ENCODE peak calls at places on chromosomes 6 and 20, in four cellular contexts. D is left lung, A is left ventricle myocardium inferior, N is adrenal gland. I is an unnamed sample.
A peak's percentile ranks its signal among the peaks of the same experiment; 100 is the strongest.

GRCh38 chr6:26613201-26613600 is 16.4 kb downstream of the ABT1 start:
- DNase-seq in D (no peak), A (no peak), N (no peak), I (no peak)

GRCh38 chr20:63402178-63402859 is 41.2 kb upstream of the CHRNA4 start:
- DNase-seq in D (no peak), A (no peak), N (no peak), I (no peak)

GRCh38 chr20:45419188-45420091 is 3.5 kb downstream of the PIGT start:
- DNase-seq in D (no peak), A (peak; percentile 61), N (peak; percentile 90), I (peak; percentile 96)

GRCh38 chr6:163209005-163209404 is 205.5 kb upstream of the QKI start:
- DNase-seq in D (no peak), A (no peak), N (no peak), I (no peak)

GRCh38 chr6:71608646-71609045 is 277.7 kb upstream of the RIMS1 start:
- DNase-seq in D (no peak), A (no peak), N (no peak), I (peak; percentile 40)

GRCh38 chr20:63224272-63225081 is 8.5 kb upstream of the YTHDF1 start:
- DNase-seq in D (no peak), A (peak; percentile 60), N (peak; percentile 70), I (no peak)

GRCh38 chr6:30591008-30591407 is 19.8 kb downstream of the ABCF1 start:
- DNase-seq in D (no peak), A (no peak), N (no peak), I (no peak)

GRCh38 chr20:61682114-61682997 is 383.3 kb downstream of the TAF4 start:
- DNase-seq in D (no peak), A (no peak), N (no peak), I (no peak)

GRCh38 chr6:130020106-130020851 is 1.9 kb downstream of the L3MBTL3 start:
- DNase-seq in D (peak; percentile 89), A (peak; percentile 33), N (peak; percentile 48), I (peak; percentile 18)

GRCh38 chr6:15475261-15475660 is 187.6 kb downstream of the DTNBP1 start:
- DNase-seq in D (no peak), A (no peak), N (no peak), I (no peak)

GRCh38 chr6:158002951-158003853 is 21.5 kb downstream of the SYNJ2 start:
- DNase-seq in D (no peak), A (peak; percentile 60), N (no peak), I (peak; percentile 79)

GRCh38 chr20:60078351-60079250 is 120.4 kb downstream of the CDH26 start:
- DNase-seq in D (no peak), A (no peak), N (no peak), I (no peak)

GRCh38 chr20:53346266-53346665 is 247.4 kb downstream of the ZNF217 start:
- DNase-seq in D (no peak), A (no peak), N (no peak), I (no peak)

GRCh38 chr20:44914924-44915323 is 5.1 kb downstream of the PABPC1L start:
- DNase-seq in D (no peak), A (no peak), N (no peak), I (no peak)

GRCh38 chr6:292506-293184 is 358 bp downstream of the DUSP22 start:
- DNase-seq in D (peak; percentile 95), A (peak; percentile 75), N (peak; percentile 76), I (peak; percentile 62)

GRCh38 chr6:8181162-8181909 is 79.0 kb upstream of the EEF1E1 start:
- DNase-seq in D (no peak), A (no peak), N (no peak), I (no peak)

GRCh38 chr20:35561268-35561667 is 19.4 kb downstream of the ERGIC3 start:
- DNase-seq in D (no peak), A (no peak), N (peak; percentile 40), I (peak; percentile 54)

GRCh38 chr6:16398587-16398986 is 160.2 kb downstream of the GMPR start:
- DNase-seq in D (no peak), A (no peak), N (no peak), I (no peak)

GRCh38 chr6:169934699-169935347 is 183.4 kb downstream of the ERMARD start:
- DNase-seq in D (no peak), A (no peak), N (no peak), I (no peak)
- H3K9me3 ChIP-seq in D (no peaks in the 10 kb centered on the region), A (no peaks in the 10 kb centered on the region), N (no peaks in the 10 kb centered on the region), I (no peaks in the 10 kb centered on the region)

GRCh38 chr6:28656715-28657114 is 131.0 kb downstream of the GPX5 start:
- DNase-seq in D (no peak), A (no peak), N (no peak), I (no peak)

GRCh38 chr6:28659250-28659566 is 133.5 kb downstream of the GPX5 start:
- DNase-seq in D (no peak), A (no peak), N (no peak), I (no peak)

GRCh38 chr6:28658475-28659249 is 133.0 kb downstream of the GPX5 start:
- DNase-seq in D (no peak), A (no peak), N (no peak), I (no peak)

GRCh38 chr6:28657756-28658465 is 132.2 kb downstream of the GPX5 start:
- DNase-seq in D (no peak), A (no peak), N (peak; percentile 50), I (peak; percentile 27)

GRCh38 chr6:28657367-28657755 is 131.7 kb downstream of the GPX5 start:
- DNase-seq in D (no peak), A (no peak), N (no peak), I (no peak)
- H3K4me3 ChIP-seq in D (peak overlapping the region; percentile 19), A (peak overlapping the region; percentile 58), N (no peak overlapping the region), I (peak overlapping the region; percentile 56)

DNA sequence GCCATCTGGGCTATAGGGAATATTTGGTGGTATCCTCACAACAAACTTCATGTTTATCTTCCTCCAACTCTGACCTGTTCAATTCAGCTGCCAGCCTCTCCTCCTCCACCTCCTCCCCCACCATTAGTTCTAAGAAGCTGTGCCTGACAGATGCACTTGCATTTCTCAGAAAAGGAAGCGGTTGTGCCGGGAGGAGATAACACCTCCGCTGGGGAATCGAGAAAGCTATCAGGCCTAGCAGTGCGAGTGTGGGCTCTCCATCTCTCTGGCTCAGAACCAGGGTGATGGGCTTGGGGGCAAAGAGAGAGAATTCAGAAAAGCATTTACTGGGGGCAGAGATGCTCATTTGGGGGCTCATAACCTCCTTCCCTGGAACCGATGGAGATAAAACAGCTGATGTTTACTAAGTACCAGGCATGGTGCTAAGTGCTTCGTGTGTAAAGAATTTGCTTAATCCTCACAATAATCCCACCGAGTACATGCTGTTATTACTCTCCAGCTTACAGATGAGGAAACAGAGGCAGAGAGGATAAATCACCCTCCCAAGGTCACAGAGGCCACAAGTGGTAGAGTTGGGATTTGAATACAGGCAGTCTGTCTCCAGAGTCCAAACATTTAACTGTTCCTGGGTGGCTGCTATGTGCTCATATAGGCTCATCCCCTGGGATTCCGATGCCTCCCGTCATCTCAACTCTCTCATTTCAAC is 38.3 kb downstream of the COX4I2 start:
- DNase-seq in D (no peak), A (no peak), N (peak; percentile 46), I (no peak)
- H3K36me3 ChIP-seq in D (no peaks in the 10 kb centered on the region), A (peaks cover 18% of the 10 kb centered on the region), N (no peaks in the 10 kb centered on the region), I (peaks cover 30% of the 10 kb centered on the region)

GRCh38 chr6:167404385-167405049 is 79.6 kb downstream of the TTLL2 start:
- DNase-seq in D (no peak), A (no peak), N (no peak), I (no peak)

GRCh38 chr6:167401525-167402194 is 76.8 kb downstream of the TTLL2 start:
- DNase-seq in D (peak; percentile 85), A (no peak), N (no peak), I (no peak)

GRCh38 chr6:167400482-167401138 is 75.7 kb downstream of the TTLL2 start:
- DNase-seq in D (peak; percentile 48), A (no peak), N (no peak), I (no peak)

GRCh38 chr6:167403427-167403826 is 78.5 kb downstream of the TTLL2 start:
- DNase-seq in D (no peak), A (no peak), N (no peak), I (no peak)

GRCh38 chr6:167402195-167402686 is 77.4 kb downstream of the TTLL2 start:
- DNase-seq in D (peak; percentile 37), A (no peak), N (no peak), I (no peak)
- H3K9me3 ChIP-seq in D (no peaks in the 10 kb centered on the region), A (no peaks in the 10 kb centered on the region), N (no peaks in the 10 kb centered on the region), I (no peaks in the 10 kb centered on the region)

GRCh38 chr6:24925661-24926060 is 10.1 kb downstream of the RIPOR2 start:
- DNase-seq in D (no peak), A (no peak), N (no peak), I (no peak)
- H3K4me3 ChIP-seq in D (no peak overlapping the region), A (no peak overlapping the region), N (no peak overlapping the region), I (no peak overlapping the region)

DNA sequence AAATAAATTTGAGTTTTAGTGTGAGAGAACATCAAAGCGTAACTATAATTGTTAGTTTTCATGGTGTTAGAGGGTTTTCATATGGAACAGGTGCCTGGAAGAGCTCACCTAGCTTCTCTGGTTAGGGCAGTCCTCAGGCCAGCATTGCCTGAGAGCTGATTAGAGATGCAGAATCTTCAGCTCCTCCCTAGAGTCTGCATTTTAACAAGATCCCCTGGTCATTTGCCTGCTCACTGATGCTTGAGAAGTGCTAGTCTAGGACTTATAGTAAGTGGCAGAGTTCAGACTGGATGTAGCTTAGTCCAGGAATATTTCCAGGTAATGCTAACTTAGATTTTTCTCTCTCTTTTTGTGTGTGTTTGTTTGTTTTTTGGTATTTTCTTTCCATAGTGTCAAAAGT is 21.7 kb upstream of the SMIM26 start:
- DNase-seq in D (no peak), A (no peak), N (no peak), I (no peak)
- H3K36me3 ChIP-seq in D (no peaks in the 10 kb centered on the region), A (peaks cover 94% of the 10 kb centered on the region), N (peaks cover 79% of the 10 kb centered on the region), I (peaks cover 7% of the 10 kb centered on the region)

GRCh38 chr6:14466278-14466677 is 348.7 kb downstream of the CD83 start:
- DNase-seq in D (no peak), A (no peak), N (no peak), I (peak; percentile 71)

GRCh38 chr6:14462135-14462905 is 344.7 kb downstream of the CD83 start:
- DNase-seq in D (no peak), A (no peak), N (no peak), I (no peak)

GRCh38 chr6:14464716-14465115 is 347.1 kb downstream of the CD83 start:
- DNase-seq in D (no peak), A (no peak), N (no peak), I (no peak)

GRCh38 chr6:14463110-14463509 is 345.5 kb downstream of the CD83 start:
- DNase-seq in D (no peak), A (no peak), N (no peak), I (no peak)

GRCh38 chr6:14464049-14464448 is 346.5 kb downstream of the CD83 start:
- DNase-seq in D (no peak), A (no peak), N (no peak), I (peak; percentile 36)
- H3K9me3 ChIP-seq in D (no peaks in the 10 kb centered on the region), A (peaks cover 5% of the 10 kb centered on the region), N (no peaks in the 10 kb centered on the region), I (peaks cover 3% of the 10 kb centered on the region)

GRCh38 chr20:36645353-36645752 is 643 bp downstream of the SLA2 start:
- DNase-seq in D (no peak), A (no peak), N (no peak), I (no peak)
- H3K4me3 ChIP-seq in D (no peak overlapping the region), A (no peak overlapping the region), N (no peak overlapping the region), I (no peak overlapping the region)